ENCODE peak calls at places on chromosomes 7 and 10, in five cellular contexts. Y is CD14-positive monocyte, T is cardiac muscle cell, J is endothelial cell, X is ovary. F is an unnamed sample.

GRCh38 chr10:35369049-35369760 is 32.9 kb downstream of the CCNY start:
- DNase-seq in Y (no peak), T (no peak), J (no peak), X (no peak), F (no peak)

GRCh38 chr7:79452495-79453265 is 787 bp downstream of the MAGI2 start:
- DNase-seq in Y (no peak), T (peak), J (peak), X (peak), F (peak)

GRCh38 chr7:132206594-132206993 is 369.7 kb downstream of the PLXNA4 start:
- DNase-seq in Y (peak), T (no peak), J (no peak), X (no peak), F (no peak)

GRCh38 chr10:36349445-36350063 is 707.5 kb upstream of the FZD8 start:
- DNase-seq in Y (no peak), T (peak), J (no peak), X (no peak), F (no peak)

GRCh38 chr7:66505531-66506451 is 122.9 kb upstream of the KCTD7 start:
- DNase-seq in Y (no peak), T (peak), J (no peak), X (no peak), F (peak)

GRCh38 chr7:101864039-101864438 is 46.6 kb downstream of the CUX1 start:
- DNase-seq in Y (no peak), T (no peak), J (no peak), X (no peak), F (no peak)

GRCh38 chr10:49649294-49649693 is 30.2 kb upstream of the C10orf53 start:
- DNase-seq in Y (no peak), T (peak), J (peak), X (no peak), F (peak)

GRCh38 chr7:196283-196682 is 3.9 kb downstream of the FAM20C start:
- DNase-seq in Y (no peak), T (no peak), J (no peak), X (no peak), F (no peak)

GRCh38 chr7:151700621-151701185 is 176.2 kb downstream of the PRKAG2 start:
- DNase-seq in Y (no peak), T (peak), J (no peak), X (no peak), F (no peak)

GRCh38 chr7:26328498-26329390 is 37.1 kb downstream of the SNX10 start:
- DNase-seq in Y (no peak), T (no peak), J (no peak), X (no peak), F (no peak)

GRCh38 chr10:88879754-88880286 is at the start of gene STAMBPL1:
- DNase-seq in Y (no peak), T (no peak), J (peak), X (peak), F (no peak)

GRCh38 chr7:141181812-141182211 is 107.9 kb downstream of the TMEM178B start:
- DNase-seq in Y (no peak), T (no peak), J (no peak), X (no peak), F (no peak)

GRCh38 chr10:110684800-110685446 is 40.8 kb downstream of the RBM20 start:
- DNase-seq in Y (no peak), T (peak), J (no peak), X (no peak), F (no peak)

GRCh38 chr10:93850484-93851015 is 43.2 kb upstream of the SLC35G1 start:
- DNase-seq in Y (no peak), T (no peak), J (no peak), X (no peak), F (no peak)

DNA sequence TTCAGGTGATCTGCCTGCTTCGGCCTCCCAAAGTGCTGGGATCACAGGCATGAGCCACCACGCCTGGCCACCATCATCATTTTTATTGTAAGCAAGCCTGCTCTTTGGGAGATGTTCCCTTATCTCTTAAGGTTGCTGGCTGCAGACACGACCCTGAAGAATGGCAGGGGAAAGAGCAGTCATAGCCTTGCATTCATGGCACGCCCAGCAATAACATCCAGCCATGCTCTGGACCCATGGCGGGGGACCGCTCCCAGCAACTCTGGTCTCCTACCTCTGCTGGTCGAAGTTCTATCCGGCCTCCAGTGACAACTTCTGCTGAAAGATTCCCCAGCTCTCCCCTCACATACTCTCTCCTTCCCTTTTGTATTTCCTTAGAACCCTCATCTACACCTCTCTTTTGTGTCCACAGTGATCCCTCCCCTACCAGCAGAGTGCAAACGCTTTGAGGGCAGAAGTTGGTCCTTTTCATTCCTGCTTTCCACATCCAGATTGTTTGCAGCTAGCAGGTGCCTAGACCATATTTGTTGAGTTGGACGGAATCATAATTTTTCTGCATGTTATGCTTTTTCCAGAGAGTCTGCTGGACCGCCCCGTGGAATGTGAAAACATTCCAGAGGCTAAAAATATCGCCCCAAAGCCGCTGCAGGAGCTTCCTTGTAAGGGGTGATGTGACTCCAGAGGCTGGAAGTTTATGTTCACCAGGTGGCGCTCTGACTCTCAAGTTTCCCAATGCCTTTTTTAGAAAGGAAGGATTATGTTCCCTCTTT is 4.4 kb upstream of the MARVELD1 start:
- DNase-seq in Y (no peak), T (peak), J (peak), X (peak), F (peak)
- TF ChIP-seq CTCF in Y (peak), T (peak), J (peak), X (peak), F (peak)

DNA sequence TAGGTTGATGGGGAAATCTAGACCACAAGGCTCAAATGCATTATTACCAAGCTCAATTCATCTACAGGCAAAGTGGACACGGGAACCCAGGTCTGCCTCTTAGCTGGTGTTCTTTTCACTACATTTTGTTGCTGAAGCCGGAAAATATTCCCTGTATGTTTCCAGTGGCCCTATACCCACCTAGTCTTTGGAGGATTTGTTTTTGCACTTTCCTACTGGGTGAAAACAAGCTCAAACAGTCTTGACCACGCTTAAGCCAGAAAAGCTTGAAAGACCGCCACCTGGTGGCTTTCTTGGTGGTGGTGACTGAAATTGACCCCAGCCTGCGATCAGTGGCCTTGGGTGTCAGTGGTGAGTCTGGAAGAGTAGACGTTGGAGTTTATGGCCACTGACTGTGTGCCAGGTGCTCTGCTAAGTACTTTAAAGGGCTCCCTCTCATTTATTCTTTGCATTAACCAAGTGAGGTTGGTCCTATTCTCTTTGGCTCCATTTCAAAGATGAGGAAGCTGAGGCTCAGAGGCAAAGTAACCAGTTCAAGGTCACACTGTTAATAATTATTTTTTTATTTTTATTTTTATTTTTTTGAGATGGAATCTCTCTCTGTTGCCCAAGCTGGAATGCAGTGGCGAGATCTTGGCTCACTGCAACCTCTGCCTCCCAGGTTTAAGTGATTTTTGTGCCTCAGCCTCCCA is 11.1 kb upstream of the CRTAC1 start:
- DNase-seq in Y (no peak), T (peak), J (peak), X (no peak), F (no peak)
- TF ChIP-seq CTCF in Y (peak), T (peak), J (peak), X (no peak), F (peak)

DNA sequence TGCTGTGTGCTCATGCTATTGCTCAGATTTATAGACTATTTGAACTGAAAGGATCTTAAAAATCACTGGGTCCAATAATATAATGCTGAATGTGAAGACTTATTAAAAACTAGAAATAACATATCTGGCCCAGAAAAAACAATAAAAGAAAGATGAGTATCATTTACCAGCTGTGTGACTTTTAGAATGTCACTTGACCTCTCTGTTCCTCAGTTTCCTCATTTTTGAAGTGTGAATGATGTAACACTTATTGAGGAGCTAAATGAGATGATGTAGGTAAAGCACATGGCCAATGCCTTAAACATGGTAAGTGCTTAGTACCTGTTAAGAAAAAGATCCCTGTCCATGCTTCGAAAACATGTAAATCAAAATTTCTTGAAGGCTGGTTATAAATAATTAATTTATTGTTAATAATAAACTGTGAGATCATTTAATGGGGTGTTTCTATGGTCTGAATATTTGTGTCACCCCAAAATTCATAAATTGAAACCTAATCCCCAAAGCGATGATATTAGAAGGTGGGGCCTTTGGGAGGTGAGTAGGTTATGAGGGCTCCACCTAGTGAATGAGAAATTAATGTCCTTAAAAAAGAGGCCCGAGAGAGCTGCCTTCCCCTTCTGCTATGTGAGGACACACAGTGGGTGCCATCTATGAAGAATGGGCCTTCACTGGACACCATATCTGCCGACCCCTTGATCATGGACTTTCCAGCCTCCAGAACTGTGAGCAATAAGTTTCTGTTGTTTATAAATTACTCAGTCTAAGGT is 13.0 kb downstream of the DNTT start:
- DNase-seq in Y (no peak), T (no peak), J (no peak), X (no peak), F (no peak)
- TF ChIP-seq CTCF in Y (no peak), T (no peak), J (no peak), X (no peak), F (no peak)

GRCh38 chr7:21218155-21218554 is 209.7 kb upstream of the SP4 start:
- DNase-seq in Y (no peak), T (no peak), J (no peak), X (no peak), F (no peak)
- TF ChIP-seq CTCF in Y (no peak), T (no peak), J (no peak), X (no peak), F (no peak)

GRCh38 chr10:99412100-99412499 is 18.3 kb downstream of the GOT1 start:
- DNase-seq in Y (no peak), T (no peak), J (no peak), X (no peak), F (no peak)
- TF ChIP-seq CTCF in Y (no peak), T (no peak), J (no peak), X (no peak), F (no peak)

F was measured in chondrocyte.